ENCODE peak calls at places on chromosomes 3 and 15, in ten cellular contexts. V, P, E, G, Z, L, O, Y, Q and H are unnamed samples.

GRCh38 chr15:89647191-89647851 is 7.9 kb downstream of the KIF7 start:
- DNase-seq in V (no peak), P (peak), E (no peak), G (no peak), Z (peak), L (peak), O (peak), Y (peak), Q (peak), H (no peak)

GRCh38 chr15:40555876-40556275 is 9.0 kb downstream of the CCDC32 start:
- DNase-seq in V (no peak), P (no peak), E (no peak), G (no peak), Z (no peak), L (no peak), O (no peak), Y (no peak), Q (no peak), H (no peak)

GRCh38 chr3:123036352-123037014 is 8.9 kb upstream of the SEMA5B start:
- DNase-seq in V (peak), P (no peak), E (no peak), G (no peak), Z (no peak), L (peak), O (peak), Y (no peak), Q (no peak), H (peak)

GRCh38 chr3:169085827-169086226 is 577.7 kb downstream of the MECOM start:
- DNase-seq in V (peak), P (no peak), E (peak), G (peak), Z (no peak), L (peak), O (peak), Y (no peak), Q (no peak), H (peak)

GRCh38 chr3:14431928-14432834 is 29.8 kb downstream of the SLC6A6 start:
- DNase-seq in V (no peak), P (no peak), E (peak), G (peak), Z (peak), L (peak), O (peak), Y (peak), Q (peak), H (no peak)

GRCh38 chr15:67501836-67502461 is 19.0 kb upstream of the C15orf61 start:
- DNase-seq in V (no peak), P (no peak), E (no peak), G (no peak), Z (no peak), L (no peak), O (no peak), Y (no peak), Q (no peak), H (no peak)

GRCh38 chr3:134381836-134382442 is 7.7 kb upstream of the AMOTL2 start:
- DNase-seq in V (no peak), P (no peak), E (no peak), G (peak), Z (peak), L (no peak), O (no peak), Y (no peak), Q (peak), H (no peak)

GRCh38 chr3:51982352-51982837 is 940 bp upstream of the ACY1 start:
- DNase-seq in V (no peak), P (no peak), E (no peak), G (no peak), Z (peak), L (peak), O (no peak), Y (peak), Q (peak), H (no peak)

GRCh38 chr3:103410231-103410630 is 975.4 kb downstream of the ZPLD1 start:
- DNase-seq in V (no peak), P (no peak), E (no peak), G (no peak), Z (no peak), L (no peak), O (no peak), Y (no peak), Q (no peak), H (no peak)

GRCh38 chr3:32842987-32843386 is 25.2 kb downstream of the TRIM71 start:
- DNase-seq in V (no peak), P (no peak), E (no peak), G (no peak), Z (no peak), L (no peak), O (no peak), Y (no peak), Q (no peak), H (no peak)

GRCh38 chr15:63135281-63135680 is 13.6 kb downstream of the LACTB start:
- DNase-seq in V (no peak), P (no peak), E (no peak), G (no peak), Z (no peak), L (peak), O (no peak), Y (no peak), Q (no peak), H (no peak)

GRCh38 chr3:12308517-12308916 is 19.6 kb downstream of the PPARG start:
- DNase-seq in V (peak), P (no peak), E (peak), G (peak), Z (no peak), L (peak), O (peak), Y (no peak), Q (no peak), H (peak)

GRCh38 chr3:13891017-13891392 is 11.1 kb upstream of the WNT7A start:
- DNase-seq in V (no peak), P (no peak), E (no peak), G (no peak), Z (no peak), L (no peak), O (no peak), Y (no peak), Q (no peak), H (no peak)

GRCh38 chr3:177711637-177712036 is 514.4 kb upstream of the TBL1XR1 start:
- DNase-seq in V (no peak), P (no peak), E (no peak), G (no peak), Z (no peak), L (no peak), O (no peak), Y (peak), Q (no peak), H (no peak)

GRCh38 chr15:74311734-74312444 is 55.6 kb downstream of the CYP11A1 start:
- DNase-seq in V (no peak), P (no peak), E (no peak), G (no peak), Z (no peak), L (peak), O (no peak), Y (peak), Q (peak), H (no peak)

GRCh38 chr3:33664195-33664594 is 53.9 kb downstream of the CLASP2 start:
- DNase-seq in V (peak), P (no peak), E (no peak), G (no peak), Z (no peak), L (peak), O (peak), Y (no peak), Q (no peak), H (peak)

DNA sequence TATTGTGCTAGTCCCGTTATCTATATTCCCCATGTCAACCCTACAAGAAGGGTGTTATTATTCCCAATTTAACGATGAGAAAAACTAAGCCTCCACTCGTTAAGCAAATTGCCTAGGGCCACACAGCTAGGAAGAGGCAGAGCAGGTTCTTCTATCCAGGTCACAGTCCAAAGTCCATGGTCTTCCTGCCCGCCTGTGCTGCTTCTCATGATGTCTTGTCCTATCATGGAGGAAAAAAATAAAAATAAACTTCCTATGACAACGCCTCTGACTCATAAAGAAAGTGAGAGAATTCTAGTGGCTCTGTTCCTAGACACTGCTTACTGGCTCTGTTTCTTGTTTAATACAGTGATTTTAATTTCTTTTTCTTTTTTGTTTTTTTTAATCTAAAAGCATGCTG is 9.7 kb downstream of the COL8A1 start:
- DNase-seq in V (no peak), P (no peak), E (no peak), G (no peak), Z (no peak), L (peak), O (peak), Y (no peak), Q (peak), H (no peak)
- H3K4me3 ChIP-seq in V (no peak), P (no peak), E (no peak), G (no peak), Z (no peak), L (no peak), O (no peak), Y (no peak), Q (no peak), H (no peak)

DNA sequence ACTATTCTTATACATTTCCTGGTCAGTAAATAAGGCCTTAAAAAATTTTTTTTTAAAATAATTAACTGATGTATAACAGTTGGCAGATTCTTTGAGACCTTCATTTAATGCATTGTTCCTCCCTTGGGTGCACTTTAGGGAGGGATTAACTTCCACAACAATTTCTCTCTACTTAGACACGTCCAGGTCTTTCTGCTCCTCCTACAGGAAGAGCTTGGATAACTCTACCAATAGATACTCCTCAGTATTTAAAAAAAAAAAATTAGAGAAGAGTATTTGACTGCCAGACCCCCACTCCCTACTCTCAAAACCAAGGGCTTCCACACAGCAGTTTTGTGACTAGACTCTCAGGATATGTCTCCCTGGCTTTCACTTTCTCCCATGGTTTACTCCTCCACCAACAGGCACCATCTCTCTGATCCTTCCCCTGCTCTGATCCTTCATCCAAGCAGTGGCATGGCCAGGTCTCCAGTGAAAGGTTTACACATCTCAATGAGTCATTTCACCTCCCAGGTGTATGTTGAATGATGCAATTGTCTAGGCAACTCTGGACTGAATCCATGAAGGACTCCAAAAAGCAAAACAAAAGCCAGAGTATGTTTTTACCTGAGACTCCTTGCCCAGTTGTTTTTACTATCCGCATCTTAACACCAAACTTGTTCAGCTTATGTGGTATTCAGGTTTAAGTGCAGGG is 7.4 kb downstream of the ZIC4 start:
- DNase-seq in V (no peak), P (no peak), E (no peak), G (no peak), Z (no peak), L (no peak), O (no peak), Y (no peak), Q (no peak), H (no peak)
- TF ChIP-seq CTCF in V (no peak), P (no peak), E (no peak), G (no peak), Z (no peak), L (no peak), O (no peak), Y (no peak), Q (no peak), H (no peak)

DNA sequence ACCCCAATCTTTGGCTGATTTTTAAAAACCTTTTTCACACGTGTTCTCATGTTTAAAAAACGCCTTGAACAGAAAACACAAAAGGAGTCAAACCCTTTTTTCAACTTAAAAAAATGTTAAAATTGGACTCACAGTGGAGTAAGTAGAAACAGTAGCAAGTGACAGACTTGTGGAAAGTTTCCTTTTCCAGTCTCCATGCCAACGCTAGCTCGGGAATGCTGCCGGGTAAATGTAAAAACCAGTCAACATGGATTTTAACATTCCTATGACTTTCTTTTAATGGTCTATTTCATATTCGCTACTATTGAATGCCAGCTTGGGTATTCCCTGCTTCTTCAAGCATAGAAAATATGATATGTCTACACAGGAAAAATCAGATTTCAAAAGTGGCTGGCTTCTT is 1.6 kb upstream of the PROK2 start:
- DNase-seq in V (no peak), P (no peak), E (no peak), G (no peak), Z (no peak), L (no peak), O (no peak), Y (no peak), Q (no peak), H (no peak)
- H3K4me3 ChIP-seq in V (no peak), P (no peak), E (no peak), G (no peak), Z (no peak), L (no peak), O (no peak), Y (no peak), Q (no peak), H (no peak)

GRCh38 chr3:38232701-38233100 is 32.9 kb upstream of the SLC22A13 start:
- DNase-seq in V (no peak), P (no peak), E (no peak), G (no peak), Z (no peak), L (no peak), O (no peak), Y (no peak), Q (no peak), H (no peak)

GRCh38 chr3:38238416-38239008 is 27.1 kb upstream of the SLC22A13 start:
- DNase-seq in V (no peak), P (no peak), E (no peak), G (no peak), Z (no peak), L (no peak), O (no peak), Y (no peak), Q (no peak), H (no peak)

GRCh38 chr3:38235466-38235865 is 30.1 kb upstream of the SLC22A13 start:
- DNase-seq in V (no peak), P (no peak), E (no peak), G (no peak), Z (no peak), L (no peak), O (no peak), Y (no peak), Q (no peak), H (no peak)
- TF ChIP-seq CTCF in V (no peak), P (no peak), E (no peak), G (no peak), Z (no peak), L (no peak), O (no peak), Y (no peak), Q (no peak), H (no peak)

DNA sequence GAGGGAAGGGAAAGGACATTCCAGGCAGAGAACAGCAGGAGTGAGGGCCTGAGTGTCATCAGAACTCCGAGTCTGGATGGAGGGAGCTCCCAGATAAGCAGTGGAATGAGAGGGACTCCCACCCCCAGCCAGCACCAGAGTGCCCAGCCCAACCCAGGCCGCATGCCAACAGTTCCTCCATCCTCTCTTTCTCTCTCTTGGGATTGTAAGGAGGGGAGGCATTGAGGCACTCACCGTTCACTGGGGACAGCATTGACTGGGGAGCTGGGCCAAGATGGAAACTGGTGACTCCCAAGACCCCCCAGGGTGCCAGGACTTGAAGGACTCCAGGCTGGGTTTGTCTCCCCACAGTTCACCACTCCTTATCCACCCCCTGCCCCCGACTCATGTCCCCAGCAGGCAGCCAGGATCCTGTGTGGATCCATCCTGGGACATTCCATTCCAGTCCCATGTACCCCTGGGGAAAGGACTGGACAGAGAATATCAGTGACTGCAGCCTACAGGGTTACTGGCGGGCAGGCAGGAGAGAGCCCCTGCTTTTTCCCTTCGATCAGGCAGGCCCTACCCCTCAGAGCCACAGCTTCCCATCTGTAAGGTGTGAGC is 15.7 kb downstream of the PTH1R start:
- DNase-seq in V (no peak), P (no peak), E (no peak), G (no peak), Z (no peak), L (no peak), O (no peak), Y (no peak), Q (no peak), H (no peak)
- H3K4me3 ChIP-seq in V (no peak), P (no peak), E (no peak), G (no peak), Z (no peak), L (no peak), O (no peak), Y (no peak), Q (no peak), H (no peak)

GRCh38 chr3:119598410-119599098 is 869 bp downstream of the PLA1A start:
- DNase-seq in V (no peak), P (no peak), E (no peak), G (no peak), Z (no peak), L (no peak), O (no peak), Y (no peak), Q (no peak), H (no peak)

GRCh38 chr3:119599558-119600174 is 2.0 kb downstream of the PLA1A start:
- DNase-seq in V (no peak), P (no peak), E (no peak), G (no peak), Z (no peak), L (no peak), O (no peak), Y (no peak), Q (no peak), H (no peak)

GRCh38 chr3:119601154-119601553 is 3.5 kb downstream of the PLA1A start:
- DNase-seq in V (no peak), P (no peak), E (no peak), G (no peak), Z (no peak), L (no peak), O (no peak), Y (no peak), Q (no peak), H (no peak)

GRCh38 chr3:119602676-119603075 is 5.0 kb downstream of the PLA1A start:
- DNase-seq in V (no peak), P (no peak), E (no peak), G (no peak), Z (no peak), L (no peak), O (no peak), Y (no peak), Q (no peak), H (no peak)

DNA sequence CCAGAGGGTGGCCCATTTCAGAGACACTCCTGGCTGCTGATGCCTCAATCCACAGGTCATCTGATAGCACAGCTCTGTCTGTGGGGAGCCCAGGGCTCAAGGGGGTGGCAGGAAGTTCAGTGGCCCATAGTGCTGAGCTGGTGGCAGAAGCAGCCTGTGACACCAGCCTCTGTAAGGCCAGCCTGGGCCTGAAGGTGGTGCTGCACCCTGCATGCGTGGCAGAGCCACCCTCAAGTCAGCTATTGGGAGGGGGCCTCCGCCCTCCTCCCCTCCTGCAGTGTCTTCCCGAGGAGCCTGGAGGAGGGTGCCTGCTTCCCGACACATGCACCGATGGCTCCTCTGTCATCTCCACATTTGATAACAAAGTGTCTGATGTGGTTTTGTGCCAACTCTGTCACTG is 3.0 kb downstream of the PLA1A start:
- DNase-seq in V (no peak), P (no peak), E (no peak), G (no peak), Z (peak), L (no peak), O (no peak), Y (peak), Q (peak), H (no peak)
- TF ChIP-seq CTCF in V (peak), P (no peak), E (peak), G (peak), Z (peak), L (peak), O (peak), Y (peak), Q (no peak), H (peak)

DNA sequence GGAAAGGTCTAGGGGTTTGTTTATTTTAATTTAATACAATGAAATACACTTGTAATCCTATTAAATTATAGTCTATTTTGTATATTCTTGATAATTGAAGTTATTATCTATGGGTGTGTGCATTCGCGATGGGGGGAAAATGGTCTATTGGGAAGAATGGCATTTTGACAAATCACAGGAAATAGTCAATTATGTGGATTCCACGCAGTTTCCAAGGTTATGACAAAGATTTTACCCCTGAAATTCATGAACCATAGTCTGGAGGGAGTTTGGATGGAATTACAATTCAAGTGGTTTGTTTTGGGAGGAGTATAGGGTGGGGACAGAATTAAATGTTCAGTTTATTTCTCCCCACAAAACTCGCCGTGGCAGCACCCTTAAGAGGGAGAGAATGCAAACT is 66.5 kb downstream of the RBMS3 start:
- DNase-seq in V (no peak), P (no peak), E (no peak), G (no peak), Z (no peak), L (no peak), O (no peak), Y (no peak), Q (no peak), H (no peak)
- H3K4me3 ChIP-seq in V (no peak), P (no peak), E (no peak), G (no peak), Z (no peak), L (no peak), O (no peak), Y (no peak), Q (no peak), H (no peak)

DNA sequence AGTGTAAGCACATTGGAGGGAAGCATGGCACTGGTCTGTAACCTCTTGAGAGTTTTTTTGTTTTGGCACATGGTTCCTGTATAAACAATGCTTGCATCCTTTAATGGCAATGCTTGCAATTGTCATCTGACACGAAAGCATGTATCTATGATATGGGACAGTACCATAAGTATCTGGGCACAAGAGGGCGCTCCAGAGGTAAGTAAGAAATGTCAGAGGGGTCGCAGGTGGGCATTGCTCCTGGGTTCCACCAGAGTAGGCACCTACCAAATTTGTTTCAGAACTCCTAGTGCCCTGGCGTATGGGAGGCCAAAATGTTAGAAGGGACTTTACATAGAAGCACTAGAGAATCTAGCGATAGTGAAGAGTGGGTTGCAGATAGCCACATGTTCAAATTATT is 58.7 kb upstream of the BCHE start:
- DNase-seq in V (no peak), P (no peak), E (no peak), G (no peak), Z (no peak), L (no peak), O (peak), Y (peak), Q (peak), H (no peak)
- TF ChIP-seq CTCF in V (peak), P (no peak), E (no peak), G (peak), Z (no peak), L (peak), O (peak), Y (no peak), Q (no peak), H (no peak)